ENCODE peak calls at places on chromosomes 16 and 17, in ten cellular contexts. Y, G, P, A, E, K, V, U, Z and S are unnamed samples.

GRCh38 chr17:83136156-83136555 is 56.7 kb downstream of the METRNL start:
- DNase-seq in U (no peak), V (no peak), E (no peak), A (no peak), Z (no peak), P (no peak), Y (no peak), G (no peak), K (no peak), S (no peak)

GRCh38 chr17:49696233-49696761 is 11.5 kb downstream of the SLC35B1 start:
- DNase-seq in A (no peak), P (no peak), E (no peak), U (peak), K (no peak), G (no peak), Y (peak), Z (no peak), V (no peak), S (no peak)

GRCh38 chr17:51006601-51007000 is 114.1 kb downstream of the SPAG9 start:
- DNase-seq in G (no peak), K (peak), E (peak), A (peak), V (no peak), Z (no peak), U (no peak), P (no peak), Y (no peak), S (no peak)

GRCh38 chr17:40333781-40334453 is 24.9 kb downstream of the RARA start:
- DNase-seq in Y (no peak), G (no peak), Z (no peak), A (no peak), V (no peak), P (no peak), U (no peak), K (no peak), E (no peak), S (no peak)

GRCh38 chr17:17741346-17742023 is 60.2 kb downstream of the RAI1 start:
- DNase-seq in P (no peak), V (peak), U (no peak), G (peak), A (no peak), Z (no peak), E (peak), K (peak), Y (no peak), S (peak)

GRCh38 chr17:81566461-81567126 is 14.4 kb upstream of the FAAP100 start:
- DNase-seq in P (peak), Z (peak), A (peak), G (no peak), Y (peak), K (no peak), E (peak), U (peak), V (peak), S (no peak)

GRCh38 chr16:66382171-66382965 is 15.9 kb downstream of the CDH5 start:
- DNase-seq in Y (no peak), Z (peak), E (peak), P (no peak), G (no peak), U (no peak), V (no peak), A (peak), K (no peak), S (no peak)

GRCh38 chr17:76138234-76138895 is 2.7 kb downstream of the FOXJ1 start:
- DNase-seq in G (peak), V (peak), E (no peak), Y (no peak), U (no peak), P (no peak), Z (no peak), A (no peak), K (peak), S (no peak)

GRCh38 chr16:51359141-51359960 is 208.3 kb upstream of the SALL1 start:
- DNase-seq in V (no peak), U (no peak), A (no peak), P (no peak), Z (peak), E (no peak), Y (peak), K (peak), G (peak), S (no peak)

GRCh38 chr17:44599298-44600175 is 42.3 kb downstream of the FZD2 start:
- DNase-seq in A (peak), G (no peak), P (no peak), U (no peak), Y (peak), V (no peak), Z (peak), E (peak), K (peak), S (no peak)

GRCh38 chr16:54936086-54936978 is 5.7 kb downstream of the IRX5 start:
- DNase-seq in P (no peak), Z (peak), G (peak), K (peak), U (no peak), E (peak), A (peak), V (peak), Y (no peak), S (no peak)

GRCh38 chr17:36675250-36675649 is 73.9 kb downstream of the MRM1 start:
- DNase-seq in P (no peak), V (no peak), Z (no peak), G (no peak), E (no peak), U (no peak), Y (no peak), A (no peak), K (no peak), S (no peak)

GRCh38 chr17:42224651-42225050 is 30.4 kb upstream of the GHDC start:
- DNase-seq in E (no peak), Y (no peak), P (no peak), U (no peak), K (no peak), V (no peak), A (no peak), G (no peak), Z (no peak), S (no peak)

GRCh38 chr17:2124391-2124790 is 69.5 kb downstream of the HIC1 start:
- DNase-seq in P (no peak), U (no peak), Y (peak), Z (no peak), E (no peak), K (no peak), G (no peak), V (no peak), A (peak), S (no peak)

GRCh38 chr17:45440161-45440859 is 7.6 kb upstream of the ARHGAP27 start:
- DNase-seq in Y (no peak), G (no peak), E (no peak), P (no peak), V (peak), K (no peak), A (no peak), Z (no peak), U (no peak), S (no peak)

GRCh38 chr16:17313085-17313611 is 157.6 kb downstream of the XYLT1 start:
- DNase-seq in Z (peak), G (no peak), E (peak), Y (no peak), A (no peak), K (no peak), P (no peak), U (peak), V (no peak), S (no peak)

GRCh38 chr16:67988675-67989074 is 8.4 kb upstream of the DPEP3 start:
- DNase-seq in P (no peak), A (no peak), U (no peak), V (no peak), G (no peak), K (no peak), Z (no peak), Y (no peak), E (no peak), S (no peak)

GRCh38 chr16:70250748-70251650 is 741 bp downstream of the EXOSC6 start:
- DNase-seq in E (peak), U (no peak), K (peak), G (peak), V (peak), P (no peak), A (peak), Y (peak), Z (peak), S (peak)

GRCh38 chr17:28545787-28546415 is 6.5 kb downstream of the UNC119 start:
- DNase-seq in K (no peak), Y (no peak), P (no peak), E (no peak), A (peak), U (no peak), V (peak), G (no peak), Z (no peak), S (no peak)

GRCh38 chr16:24977673-24978065 is 37.5 kb downstream of the ARHGAP17 start:
- DNase-seq in E (peak), P (no peak), K (no peak), V (no peak), Z (no peak), A (peak), U (no peak), Y (no peak), G (no peak), S (no peak)

GRCh38 chr16:22240023-22240697 is 34.1 kb downstream of the EEF2K start:
- DNase-seq in V (no peak), Z (no peak), K (no peak), A (peak), Y (no peak), U (no peak), G (no peak), E (no peak), P (no peak), S (no peak)

GRCh38 chr16:87729266-87729954 is 36.4 kb downstream of the KLHDC4 start:
- DNase-seq in E (no peak), P (no peak), A (no peak), U (no peak), V (no peak), Z (no peak), G (no peak), Y (no peak), K (no peak), S (no peak)

GRCh38 chr16:55569025-55569424 is 2.5 kb downstream of the CAPNS2 start:
- DNase-seq in E (no peak), K (no peak), G (no peak), V (no peak), Y (no peak), Z (no peak), P (no peak), A (peak), U (no peak), S (no peak)

GRCh38 chr17:74584307-74584706 is 7.8 kb downstream of the CD300LD start:
- DNase-seq in A (no peak), E (no peak), U (no peak), V (no peak), P (no peak), Z (no peak), Y (no peak), G (no peak), K (no peak), S (no peak)

GRCh38 chr17:70067104-70067503 is 7.9 kb upstream of the KCNJ16 start:
- DNase-seq in G (no peak), K (no peak), E (no peak), U (no peak), A (no peak), P (no peak), Y (no peak), V (no peak), Z (no peak), S (no peak)

GRCh38 chr16:71956500-71956899 is 43.7 kb downstream of the PKD1L3 start:
- DNase-seq in V (no peak), Z (no peak), A (no peak), G (no peak), K (no peak), U (no peak), P (no peak), Y (no peak), E (no peak), S (no peak)

GRCh38 chr17:82480345-82480744 is 21.8 kb downstream of the NARF start:
- DNase-seq in U (no peak), G (no peak), Y (no peak), K (no peak), Z (peak), A (no peak), P (no peak), E (no peak), V (no peak), S (no peak)

GRCh38 chr17:76048025-76048605 is 21.0 kb upstream of the EVPL start:
- DNase-seq in V (no peak), Z (no peak), E (no peak), K (no peak), A (no peak), P (no peak), Y (no peak), U (no peak), G (no peak), S (no peak)

GRCh38 chr16:89114159-89114981 is 20.7 kb downstream of the ACSF3 start:
- DNase-seq in V (no peak), K (peak), P (no peak), G (no peak), E (peak), Y (no peak), Z (peak), U (no peak), A (peak), S (no peak)

GRCh38 chr17:64420143-64420670 is 28.7 kb upstream of the MILR1 start:
- DNase-seq in E (peak), Y (peak), Z (no peak), G (peak), U (peak), P (peak), V (peak), K (peak), A (peak), S (peak)

GRCh38 chr17:47742319-47743181 is 9.5 kb downstream of the TBX21 start:
- DNase-seq in G (peak), Y (no peak), E (no peak), P (no peak), V (peak), K (peak), U (peak), Z (no peak), A (no peak), S (peak)

GRCh38 chr16:81515721-81516120 is 71.1 kb downstream of the CMIP start:
- DNase-seq in P (no peak), E (no peak), Y (no peak), G (no peak), U (no peak), Z (no peak), A (no peak), K (no peak), V (no peak), S (no peak)

GRCh38 chr17:40602445-40603443 is 37.5 kb upstream of the CCR7 start:
- DNase-seq in Y (no peak), K (no peak), V (no peak), G (no peak), P (no peak), Z (no peak), U (no peak), E (no peak), A (no peak), S (no peak)

GRCh38 chr17:59753522-59754467 is 46.3 kb downstream of the VMP1 start:
- DNase-seq in K (peak), E (peak), Y (peak), U (peak), G (no peak), Z (no peak), P (peak), A (peak), V (peak), S (peak)

GRCh38 chr17:8365143-8365542 is 11.4 kb downstream of the KRABD2 start:
- DNase-seq in K (no peak), A (peak), G (no peak), Y (no peak), V (no peak), P (no peak), U (no peak), Z (no peak), E (no peak), S (no peak)

GRCh38 chr17:68385490-68386215 is 71.6 kb downstream of the WIPI1 start:
- DNase-seq in V (no peak), K (no peak), A (no peak), E (no peak), U (no peak), Y (no peak), G (no peak), Z (no peak), P (no peak), S (no peak)

GRCh38 chr17:81869221-81870154 is 1.6 kb downstream of the ARHGDIA start:
- DNase-seq in Y (peak), P (no peak), A (peak), E (no peak), Z (peak), K (peak), U (no peak), G (peak), V (peak), S (no peak)